ENCODE peak calls at places on chromosomes 11 and 22, in six cellular contexts. D is foreskin fibroblast, Z is fibroblast of lung, R is cardiac muscle cell, K is retinal pigment epithelial cell, X is adrenal gland. M is an unnamed sample.

GRCh38 chr22:33492210-33492651 is 428.0 kb downstream of the LARGE1 start:
- DNase-seq in D (no peak), Z (no peak), R (no peak), K (no peak), X (no peak), M (no peak)

GRCh38 chr22:43479311-43479710 is 67.5 kb downstream of the MPPED1 start:
- DNase-seq in D (no peak), Z (no peak), R (no peak), K (no peak), X (no peak), M (no peak)

GRCh38 chr11:61645179-61645868 is 34.9 kb upstream of the DAGLA start:
- DNase-seq in D (no peak), Z (no peak), R (no peak), K (peak), X (no peak), M (no peak)

GRCh38 chr22:27207907-27208306 is 550.5 kb downstream of the MIAT start:
- DNase-seq in D (no peak), Z (no peak), R (no peak), K (no peak), X (no peak), M (peak)

GRCh38 chr22:24155597-24156145 is 25.6 kb upstream of the SUSD2 start:
- DNase-seq in D (peak), Z (peak), R (peak), K (peak), X (peak), M (no peak)

GRCh38 chr11:59188954-59189353 is 17.0 kb downstream of the DTX4 start:
- DNase-seq in D (no peak), Z (no peak), R (peak), K (no peak), X (no peak), M (no peak)

GRCh38 chr11:44840526-44840925 is 110.2 kb downstream of the TP53I11 start:
- DNase-seq in D (no peak), Z (no peak), R (no peak), K (no peak), X (no peak), M (no peak)

GRCh38 chr11:4464216-4465159 is 15.4 kb downstream of the OR52K2 start:
- DNase-seq in D (peak), Z (peak), R (no peak), K (no peak), X (no peak), M (no peak)

GRCh38 chr11:12270817-12271216 is 106.6 kb upstream of the PARVA start:
- DNase-seq in D (no peak), Z (no peak), R (no peak), K (no peak), X (no peak), M (no peak)

GRCh38 chr11:134266841-134267251 is 9.3 kb upstream of the GLB1L3 start:
- DNase-seq in D (peak), Z (peak), R (peak), K (no peak), X (no peak), M (peak)

GRCh38 chr11:45405916-45406670 is 120.0 kb upstream of the SYT13 start:
- DNase-seq in D (no peak), Z (peak), R (peak), K (no peak), X (no peak), M (no peak)

GRCh38 chr11:14015711-14016110 is 53.2 kb downstream of the SPON1 start:
- DNase-seq in D (peak), Z (peak), R (peak), K (peak), X (peak), M (no peak)

GRCh38 chr11:69630009-69630870 is 10.7 kb upstream of the CCND1 start:
- DNase-seq in D (no peak), Z (no peak), R (no peak), K (no peak), X (no peak), M (no peak)

GRCh38 chr22:31540966-31541365 is 44.6 kb downstream of the SFI1 start:
- DNase-seq in D (no peak), Z (no peak), R (no peak), K (no peak), X (no peak), M (no peak)

GRCh38 chr11:92153542-92153941 is 71.1 kb upstream of the FAT3 start:
- DNase-seq in D (no peak), Z (no peak), R (no peak), K (no peak), X (no peak), M (no peak)

GRCh38 chr11:1150769-1151365 is 6.9 kb upstream of the MUC5AC start:
- DNase-seq in D (peak), Z (peak), R (peak), K (no peak), X (peak), M (no peak)

GRCh38 chr11:114819028-114819427 is 140.7 kb downstream of the NXPE2 start:
- DNase-seq in D (no peak), Z (no peak), R (peak), K (no peak), X (no peak), M (no peak)

GRCh38 chr11:106683435-106683834 is 334.8 kb downstream of the GUCY1A2 start:
- DNase-seq in D (no peak), Z (no peak), R (no peak), K (no peak), X (no peak), M (no peak)

GRCh38 chr11:9888938-9889337 is 225.1 kb downstream of the SWAP70 start:
- DNase-seq in D (no peak), Z (no peak), R (no peak), K (no peak), X (no peak), M (no peak)

GRCh38 chr11:66851698-66852465 is 5.0 kb upstream of the LRFN4 start:
- DNase-seq in D (no peak), Z (no peak), R (no peak), K (no peak), X (no peak), M (no peak)

GRCh38 chr11:47087801-47088200 is 88.9 kb downstream of the ARFGAP2 start:
- DNase-seq in D (no peak), Z (no peak), R (peak), K (no peak), X (no peak), M (no peak)

GRCh38 chr11:122778148-122778547 is 60.2 kb upstream of the CRTAM start:
- DNase-seq in D (no peak), Z (no peak), R (no peak), K (no peak), X (no peak), M (no peak)

GRCh38 chr11:2700415-2701211 is 819 bp upstream of the KCNQ1OT1 start:
- DNase-seq in D (peak), Z (peak), R (peak), K (no peak), X (peak), M (no peak)

GRCh38 chr11:70733327-70734325 is 335.3 kb downstream of the CTTN start:
- DNase-seq in D (no peak), Z (no peak), R (no peak), K (no peak), X (no peak), M (no peak)

GRCh38 chr22:23803001-23803819 is 16.4 kb downstream of the SMARCB1 start:
- DNase-seq in D (no peak), Z (no peak), R (no peak), K (no peak), X (no peak), M (no peak)

GRCh38 chr11:62108017-62108750 is 15.6 kb upstream of the INCENP start:
- DNase-seq in D (peak), Z (peak), R (peak), K (no peak), X (no peak), M (peak)

GRCh38 chr11:83403990-83404389 is 117.8 kb upstream of the CCDC90B start:
- DNase-seq in D (no peak), Z (no peak), R (no peak), K (peak), X (no peak), M (no peak)

GRCh38 chr11:11173316-11174025 is 179.6 kb downstream of the CSNK2A3 start:
- DNase-seq in D (no peak), Z (no peak), R (no peak), K (no peak), X (no peak), M (no peak)

GRCh38 chr11:111531687-111532364 is 8.7 kb upstream of the LAYN start:
- DNase-seq in D (peak), Z (peak), R (peak), K (no peak), X (no peak), M (peak)

GRCh38 chr11:69484427-69485259 is 3.2 kb downstream of the LINC01488 start:
- DNase-seq in D (no peak), Z (no peak), R (no peak), K (no peak), X (no peak), M (no peak)

GRCh38 chr22:19109198-19110063 is 12.8 kb downstream of the DGCR2 start:
- DNase-seq in D (peak), Z (peak), R (peak), K (no peak), X (peak), M (peak)

GRCh38 chr11:45266693-45267451 is 19.3 kb downstream of the SYT13 start:
- DNase-seq in D (no peak), Z (no peak), R (no peak), K (no peak), X (no peak), M (no peak)

GRCh38 chr11:131463609-131464008 is 93.2 kb downstream of the NTM start:
- DNase-seq in D (no peak), Z (no peak), R (no peak), K (no peak), X (no peak), M (no peak)

GRCh38 chr11:73577496-73577917 is 20.4 kb downstream of the FAM168A start:
- DNase-seq in D (peak), Z (peak), R (no peak), K (no peak), X (no peak), M (no peak)

GRCh38 chr11:3642071-3642951 is 519 bp upstream of the ART5 start:
- DNase-seq in D (peak), Z (peak), R (peak), K (peak), X (peak), M (no peak)

GRCh38 chr11:121321614-121322243 is 29.2 kb downstream of the SC5D start:
- DNase-seq in D (no peak), Z (peak), R (peak), K (no peak), X (peak), M (no peak)

GRCh38 chr11:44947114-44947513 is 3.6 kb downstream of the TP53I11 start:
- DNase-seq in D (no peak), Z (no peak), R (no peak), K (no peak), X (no peak), M (no peak)

GRCh38 chr11:5118893-5119292 is 19.3 kb downstream of the OR52A5 start:
- DNase-seq in D (no peak), Z (no peak), R (no peak), K (no peak), X (no peak), M (no peak)

GRCh38 chr11:2173150-2173693 is 1.6 kb upstream of the TH start:
- DNase-seq in D (no peak), Z (no peak), R (no peak), K (no peak), X (no peak), M (no peak)

GRCh38 chr11:57217053-57217452 is 20.0 kb downstream of the APLNR start:
- DNase-seq in D (no peak), Z (no peak), R (no peak), K (no peak), X (no peak), M (no peak)

GRCh38 chr11:57213282-57214086 is 23.6 kb downstream of the APLNR start:
- DNase-seq in D (peak), Z (peak), R (peak), K (no peak), X (no peak), M (no peak)

GRCh38 chr11:57214087-57214395 is 23.0 kb downstream of the APLNR start:
- DNase-seq in D (no peak), Z (peak), R (peak), K (no peak), X (no peak), M (no peak)

GRCh38 chr11:57216463-57216862 is 20.6 kb downstream of the APLNR start:
- DNase-seq in D (no peak), Z (no peak), R (no peak), K (no peak), X (no peak), M (no peak)

GRCh38 chr11:57214494-57214893 is 22.6 kb downstream of the APLNR start:
- DNase-seq in D (peak), Z (peak), R (peak), K (peak), X (no peak), M (peak)
- TF ChIP-seq CTCF in D (no peak), Z (no peak), R (no peak), K (peak), X (no peak), M (no peak)

GRCh38 chr22:46065733-46066454 is 84.4 kb upstream of the PPARA start:
- DNase-seq in D (no peak), Z (no peak), R (no peak), K (no peak), X (no peak), M (no peak)

GRCh38 chr22:46063861-46064235 is 86.5 kb upstream of the PPARA start:
- DNase-seq in D (no peak), Z (no peak), R (no peak), K (no peak), X (peak), M (no peak)

GRCh38 chr22:46064236-46064965 is 85.9 kb upstream of the PPARA start:
- DNase-seq in D (no peak), Z (no peak), R (no peak), K (no peak), X (peak), M (no peak)

GRCh38 chr22:46066691-46067090 is 83.6 kb upstream of the PPARA start:
- DNase-seq in D (no peak), Z (no peak), R (no peak), K (no peak), X (peak), M (no peak)

GRCh38 chr22:46064966-46065666 is 85.2 kb upstream of the PPARA start:
- DNase-seq in D (no peak), Z (peak), R (no peak), K (no peak), X (peak), M (no peak)
- H3K4me3 ChIP-seq in D (peak), Z (peak), R (no peak), K (no peak), X (no peak), M (peak)

DNA sequence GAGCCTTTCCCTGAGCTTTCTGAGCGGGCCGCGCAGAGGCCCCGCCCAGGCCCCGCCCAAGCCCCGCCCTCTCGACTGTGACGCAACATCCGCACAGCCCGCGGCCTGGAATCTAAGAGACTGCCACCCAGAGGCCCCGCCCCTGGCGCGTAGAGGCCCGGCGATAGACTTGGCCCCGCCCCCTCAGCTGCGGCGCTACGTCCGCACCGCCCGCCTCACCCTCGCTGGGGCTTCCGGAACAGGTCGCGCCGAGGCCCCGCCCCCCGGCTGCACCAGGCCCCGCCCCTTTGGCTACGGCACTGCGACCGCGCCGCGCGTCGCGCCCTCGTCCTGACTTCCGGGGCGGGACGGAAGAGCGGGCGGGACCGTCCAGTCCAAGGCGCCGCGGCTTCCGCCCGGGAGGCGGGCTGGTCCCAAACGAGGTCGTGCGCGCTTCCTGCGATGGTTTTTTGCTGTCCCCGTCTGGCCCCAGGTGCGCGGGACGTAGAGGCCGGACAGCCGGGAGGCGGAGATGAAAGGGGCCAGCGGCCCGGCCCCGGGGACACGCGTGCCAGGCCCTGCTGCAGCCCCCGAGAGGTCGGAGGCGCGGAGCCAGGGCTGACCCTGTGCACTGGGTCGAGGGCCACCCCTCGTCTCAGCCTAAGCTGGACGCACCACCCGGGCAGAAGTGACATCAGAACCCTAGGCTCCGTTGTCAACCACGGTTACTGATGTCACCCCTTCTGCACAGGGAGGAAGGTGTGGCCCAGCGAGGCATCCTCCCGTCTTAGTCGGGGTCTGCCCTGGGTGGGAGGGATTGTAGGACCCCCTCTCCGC is 59.0 kb upstream of the WNT7B start:
- DNase-seq in D (peak), Z (peak), R (peak), K (peak), X (peak), M (peak)
- TF ChIP-seq CTCF in D (no peak), Z (no peak), R (no peak), K (no peak), X (no peak), M (no peak)

DNA sequence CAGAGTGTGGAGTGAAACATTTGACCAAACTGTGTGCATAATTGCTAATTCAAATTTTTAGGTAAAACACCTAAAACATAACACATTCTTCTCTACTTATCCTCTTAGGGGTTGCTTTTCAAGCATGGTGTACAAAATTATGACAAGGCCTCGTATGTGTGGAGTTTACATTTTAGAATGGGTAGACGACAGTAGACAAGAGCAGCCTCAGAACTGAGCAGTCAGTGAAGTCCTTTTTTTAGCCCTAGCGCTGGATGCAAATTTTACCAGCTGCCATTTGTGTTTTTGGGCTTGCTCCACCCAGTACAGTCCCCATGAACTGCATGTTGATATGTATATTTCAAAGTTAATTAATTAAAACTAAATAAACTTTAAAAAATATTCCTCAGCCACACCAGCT is 64.7 kb upstream of the TOP3B start:
- DNase-seq in D (no peak), Z (no peak), R (no peak), K (no peak), X (no peak), M (no peak)
- H3K4me3 ChIP-seq in D (no peak), Z (no peak), R (no peak), K (no peak), X (no peak), M (no peak)

DNA sequence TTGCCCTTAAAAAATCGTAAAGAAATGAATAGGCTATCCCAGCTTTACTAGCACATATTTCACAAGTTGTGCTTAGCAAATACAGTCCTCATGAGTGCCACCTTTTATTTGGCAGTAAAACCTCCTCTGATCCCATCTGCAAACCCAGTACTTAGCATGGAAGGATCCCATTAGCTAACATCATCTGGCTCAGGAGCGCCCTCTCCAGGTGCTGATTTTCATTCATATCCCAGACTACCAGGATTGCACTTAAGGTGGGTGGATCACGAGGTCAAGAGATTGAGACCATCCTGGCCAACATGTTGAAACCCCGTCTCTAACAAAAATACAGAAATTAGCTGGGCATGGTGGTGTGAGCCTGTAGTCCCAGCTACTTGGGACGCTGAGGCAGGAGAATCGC is 76.1 kb upstream of the PAX6 start:
- DNase-seq in D (no peak), Z (no peak), R (no peak), K (no peak), X (no peak), M (no peak)
- TF ChIP-seq CTCF in D (no peak), Z (no peak), R (peak), K (no peak), X (no peak), M (no peak)

GRCh38 chr22:39940757-39941305 is 19.4 kb upstream of the TMA7B start:
- DNase-seq in D (no peak), Z (peak), R (no peak), K (no peak), X (no peak), M (no peak)
- H3K4me3 ChIP-seq in D (no peak), Z (no peak), R (no peak), K (no peak), X (no peak), M (no peak)

DNA sequence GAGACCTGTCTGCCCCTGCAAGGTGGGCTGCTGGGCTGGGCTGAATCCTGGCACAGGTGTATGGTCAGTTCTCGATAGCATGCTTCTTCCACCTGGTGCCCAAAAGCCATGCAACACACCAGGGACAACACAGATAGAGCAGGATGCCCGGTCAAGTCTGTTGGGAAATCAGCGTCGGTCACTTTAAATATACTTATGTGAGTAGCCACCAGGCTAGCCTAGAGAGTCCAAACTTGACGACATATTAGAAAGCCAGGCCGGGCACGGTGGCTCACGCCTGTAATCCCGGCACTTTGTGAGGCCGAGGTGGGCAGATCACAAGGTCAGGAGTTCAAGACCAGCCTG is 8.9 kb downstream of the C1QTNF6 start:
- DNase-seq in D (no peak), Z (no peak), R (no peak), K (no peak), X (peak), M (no peak)
- TF ChIP-seq CTCF in D (no peak), Z (no peak), R (no peak), K (no peak), X (no peak), M (no peak)

DNA sequence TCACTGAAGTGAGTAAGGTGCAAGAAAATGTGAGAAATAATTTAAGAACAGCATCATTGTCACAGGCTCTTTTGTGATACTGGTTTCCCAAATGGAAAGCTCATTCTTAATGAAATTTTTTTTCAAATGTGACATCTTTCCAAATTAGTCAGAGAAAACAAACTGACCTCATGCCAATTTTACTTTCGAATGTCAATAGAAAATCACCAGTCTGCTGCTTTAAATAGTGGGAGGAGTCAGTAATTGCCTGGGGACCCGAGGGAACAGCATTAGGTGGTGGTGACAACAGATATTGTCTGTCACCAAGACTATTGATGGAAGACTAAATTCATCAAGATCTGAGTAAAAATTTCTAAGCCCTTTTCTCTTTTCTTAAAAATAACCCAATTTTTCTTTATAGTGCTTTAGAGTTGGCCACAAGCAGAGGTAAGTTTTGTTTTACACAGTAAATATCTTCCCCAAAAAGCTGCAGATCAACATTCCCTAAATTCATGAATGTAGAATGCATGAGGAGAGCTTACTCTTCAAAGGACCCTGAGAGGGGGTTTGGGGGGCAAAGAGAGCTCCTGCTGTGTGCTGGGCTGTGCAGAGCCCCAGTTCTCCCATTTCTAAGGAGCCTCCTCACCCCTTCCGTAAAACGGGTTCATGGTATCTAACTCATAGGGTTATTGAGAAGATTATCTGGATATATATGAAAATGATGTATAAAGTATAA is 95.1 kb downstream of the PIWIL4 start:
- DNase-seq in D (no peak), Z (no peak), R (no peak), K (no peak), X (no peak), M (no peak)
- H3K4me3 ChIP-seq in D (no peak), Z (no peak), R (no peak), K (no peak), X (no peak), M (no peak)

M was measured in AG09309.